ENCODE peak calls at places on chromosomes 11 and 22, in six cellular contexts. K is HCT116, M is A549, J is lung, R is H9, C is psoas muscle. P is an unnamed sample.

GRCh38 chr22:28594784-28595324 is 84.8 kb downstream of the TTC28 start:
- DNase-seq in K (peak), J (no peak), C (no peak), R (no peak), M (peak), P (no peak)

GRCh38 chr11:95434489-95435057 is 203.6 kb upstream of the SESN3 start:
- DNase-seq in K (no peak), M (no peak), J (no peak), C (no peak), R (no peak), P (no peak)

GRCh38 chr11:122697636-122698167 is 42.2 kb downstream of the UBASH3B start:
- DNase-seq in K (no peak), R (no peak), J (no peak), C (no peak), M (peak), P (no peak)

GRCh38 chr11:110472858-110473257 is 43.1 kb downstream of the FDX1 start:
- DNase-seq in M (no peak), R (no peak), J (no peak), C (no peak), K (no peak), P (no peak)

GRCh38 chr11:114181195-114181594 is 115.0 kb upstream of the NNMT start:
- DNase-seq in K (no peak), C (no peak), M (no peak), J (no peak), R (no peak), P (no peak)

GRCh38 chr11:119085523-119085878 is 820 bp downstream of the HMBS start:
- DNase-seq in J (no peak), C (no peak), M (no peak), R (no peak), K (no peak), P (no peak)

GRCh38 chr11:36569095-36569494 is 1.3 kb downstream of the RAG1 start:
- DNase-seq in K (no peak), R (no peak), M (no peak), C (no peak), J (no peak), P (no peak)

GRCh38 chr22:39097098-39098020 is at the start of gene APOBEC3H:
- DNase-seq in C (no peak), J (peak), K (peak), M (no peak), R (no peak), P (no peak)

GRCh38 chr11:2387266-2387982 is 10.3 kb downstream of the CD81 start:
- DNase-seq in K (no peak), R (no peak), C (no peak), M (no peak), J (no peak), P (no peak)

GRCh38 chr11:33857924-33858323 is 34.0 kb downstream of the LMO2 start:
- DNase-seq in M (peak), R (peak), J (peak), C (peak), K (peak), P (no peak)

GRCh38 chr11:61270354-61271070 is 24.6 kb downstream of the VWCE start:
- DNase-seq in J (no peak), M (no peak), R (no peak), K (no peak), C (no peak), P (no peak)

GRCh38 chr11:116071241-116071640 is 567.0 kb upstream of the CADM1 start:
- DNase-seq in R (no peak), M (no peak), K (no peak), C (no peak), J (no peak), P (no peak)

GRCh38 chr22:24683671-24684070 is 80.7 kb downstream of the GGT1 start:
- DNase-seq in M (no peak), K (no peak), C (no peak), R (no peak), J (no peak), P (no peak)

GRCh38 chr11:70135142-70136132 is 57.3 kb downstream of the ANO1 start:
- DNase-seq in J (no peak), R (no peak), C (no peak), K (no peak), M (no peak), P (no peak)

GRCh38 chr11:73140213-73141030 is 1.7 kb downstream of the FCHSD2 start:
- DNase-seq in R (peak), C (peak), M (peak), K (no peak), J (peak), P (no peak)

GRCh38 chr22:29328566-29329500 is 13.3 kb upstream of the RASL10A start:
- DNase-seq in R (no peak), K (no peak), C (peak), M (no peak), J (no peak), P (no peak)

GRCh38 chr11:75051043-75051442 is 45.6 kb downstream of the OR2AT4 start:
- DNase-seq in C (no peak), M (no peak), K (no peak), J (no peak), R (no peak), P (no peak)

GRCh38 chr22:17949926-17950473 is 74.4 kb downstream of the MICAL3 start:
- DNase-seq in R (no peak), K (no peak), J (no peak), M (no peak), C (no peak), P (no peak)

GRCh38 chr11:93784935-93785360 is 866 bp downstream of the MED17 start:
- DNase-seq in K (peak), M (no peak), J (no peak), R (no peak), C (no peak), P (no peak)

GRCh38 chr22:41917375-41917905 is 2.6 kb upstream of the SHISA8 start:
- DNase-seq in C (no peak), M (no peak), K (no peak), R (no peak), J (no peak), P (no peak)

GRCh38 chr11:46417711-46418110 is 26.1 kb upstream of the CHRM4 start:
- DNase-seq in C (no peak), M (no peak), K (no peak), R (no peak), J (no peak), P (no peak)

GRCh38 chr11:2770556-2771301 is 70.9 kb upstream of the KCNQ1OT1 start:
- DNase-seq in K (no peak), J (peak), M (no peak), C (no peak), R (peak), P (peak)

GRCh38 chr22:48897959-48898358 is 929.7 kb downstream of the BRD1 start:
- DNase-seq in M (no peak), C (no peak), R (peak), J (no peak), K (no peak), P (peak)

GRCh38 chr11:19200410-19201201 is 1.2 kb downstream of the CSRP3 start:
- DNase-seq in C (peak), J (no peak), R (no peak), M (no peak), K (no peak), P (no peak)

GRCh38 chr11:14055936-14056335 is 93.4 kb downstream of the SPON1 start:
- DNase-seq in J (no peak), K (no peak), R (no peak), M (no peak), C (no peak), P (no peak)

GRCh38 chr11:43649921-43650320 is 30.6 kb upstream of the HSD17B12 start:
- DNase-seq in C (no peak), R (no peak), M (no peak), J (no peak), K (no peak), P (no peak)

GRCh38 chr11:75155570-75156422 is 4.9 kb downstream of the SLCO2B1 start:
- DNase-seq in M (no peak), J (no peak), K (no peak), R (no peak), C (no peak), P (no peak)

GRCh38 chr11:22807391-22807790 is 22.2 kb downstream of the SVIP start:
- DNase-seq in K (no peak), C (no peak), M (no peak), J (no peak), R (no peak), P (no peak)

GRCh38 chr22:42446151-42446550 is 13.9 kb upstream of the NFAM1 start:
- DNase-seq in C (no peak), R (no peak), J (no peak), K (no peak), M (no peak), P (no peak)

GRCh38 chr11:45815747-45816146 is 10.8 kb downstream of the SLC35C1 start:
- DNase-seq in K (no peak), M (peak), C (no peak), R (peak), J (no peak), P (no peak)

GRCh38 chr22:43479311-43479710 is 67.5 kb downstream of the MPPED1 start:
- DNase-seq in M (no peak), J (no peak), K (no peak), C (no peak), R (no peak), P (no peak)

GRCh38 chr11:64745523-64746328 is 1.8 kb upstream of the RASGRP2 start:
- DNase-seq in M (peak), K (no peak), J (peak), C (peak), R (peak), P (peak)

GRCh38 chr11:92417326-92417725 is 192.7 kb downstream of the FAT3 start:
- DNase-seq in J (no peak), C (no peak), R (no peak), M (no peak), K (no peak), P (no peak)

GRCh38 chr11:36041988-36042606 is 98.2 kb downstream of the LDLRAD3 start:
- DNase-seq in C (no peak), K (no peak), R (no peak), J (no peak), M (no peak), P (no peak)

GRCh38 chr11:8011981-8012444 is 24.9 kb downstream of the EIF3F start:
- DNase-seq in M (no peak), R (no peak), C (no peak), K (no peak), J (no peak), P (no peak)

GRCh38 chr11:32311351-32312077 is 123.8 kb downstream of the WT1 start:
- DNase-seq in C (no peak), J (no peak), R (no peak), K (no peak), M (no peak), P (no peak)

GRCh38 chr11:61129608-61130523 is 27.6 kb downstream of the CD5 start:
- DNase-seq in M (peak), J (peak), K (peak), R (peak), C (peak), P (peak)

GRCh38 chr11:76669901-76670474 is 559 bp downstream of the LRRC32 start:
- DNase-seq in K (no peak), C (peak), R (no peak), J (no peak), M (no peak), P (no peak)

GRCh38 chr11:47083913-47084312 is 92.8 kb downstream of the ARFGAP2 start:
- DNase-seq in R (no peak), J (no peak), M (no peak), C (no peak), K (no peak), P (no peak)

GRCh38 chr22:25068701-25069100 is 116.2 kb downstream of the KIAA1671 start:
- DNase-seq in R (no peak), J (no peak), C (no peak), K (no peak), M (no peak), P (no peak)

DNA sequence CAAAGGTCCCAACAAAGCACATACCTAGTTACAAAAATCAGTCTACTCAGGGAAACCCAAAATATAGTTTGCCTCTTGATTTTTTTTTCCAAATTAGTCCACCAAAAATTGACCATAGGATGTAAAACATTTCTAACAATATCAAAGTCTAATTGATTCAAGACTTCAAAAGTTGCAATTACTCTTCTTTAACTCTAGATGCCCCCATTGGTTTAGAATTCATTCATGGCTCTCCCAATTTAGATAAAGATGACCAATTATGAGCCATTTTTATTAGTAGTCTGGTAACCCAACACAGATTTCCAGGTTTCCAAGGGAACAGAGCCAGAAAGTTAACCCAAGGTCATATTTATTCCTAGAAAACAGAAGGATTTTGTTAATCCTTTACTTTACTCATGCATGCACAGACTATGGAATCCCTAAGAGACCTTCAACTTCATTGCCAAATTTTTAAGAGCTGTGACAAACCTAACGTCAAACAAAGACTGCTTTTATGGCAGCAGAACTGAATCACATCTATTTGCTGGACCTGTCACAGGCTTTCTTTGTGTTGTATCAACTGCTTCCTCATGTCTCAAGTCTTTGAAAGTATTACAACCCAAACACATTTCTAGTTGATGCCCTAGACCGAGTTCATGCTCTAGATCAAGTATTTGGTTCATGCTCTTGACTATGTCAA is 55.3 kb downstream of the C22orf42 start:
- DNase-seq in M (no peak), C (no peak), R (no peak), J (no peak), K (peak), P (no peak)
- TF ChIP-seq CTCF in M (peak), C (peak), R (peak), J (peak), K (peak), P (no peak)

DNA sequence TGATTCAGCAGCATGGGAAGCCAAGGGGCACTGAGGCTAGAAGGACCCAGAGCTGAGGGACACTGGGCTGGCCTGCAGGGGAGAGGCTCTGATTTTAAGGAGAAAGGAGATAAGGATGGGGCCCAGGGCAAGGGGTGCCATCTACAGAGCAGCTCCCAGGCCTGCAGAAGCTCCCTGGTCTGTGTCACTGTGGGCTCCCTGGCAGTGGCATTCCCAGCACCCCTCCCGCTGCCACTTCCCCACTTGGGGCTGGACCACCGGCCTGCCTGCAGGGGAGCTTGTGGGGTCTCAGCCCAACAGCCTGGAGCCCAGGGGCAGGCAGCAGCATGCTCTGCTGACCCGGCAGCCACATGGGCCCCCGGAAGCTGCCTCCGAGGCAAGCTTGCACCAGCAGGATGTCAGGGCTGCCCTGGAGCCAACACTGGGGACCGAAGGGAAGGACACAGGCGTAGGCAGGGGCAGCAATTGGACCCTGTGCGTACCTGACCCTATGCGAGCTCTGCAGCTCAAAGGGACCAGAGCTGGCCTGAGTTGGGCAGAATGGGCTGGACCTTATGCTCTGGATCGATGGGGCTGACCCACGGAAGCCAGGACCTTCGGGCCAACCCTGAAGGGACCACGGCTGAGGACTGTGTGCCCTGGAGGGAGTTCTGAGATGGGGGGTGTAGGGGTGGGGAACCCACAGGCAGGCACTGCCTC is 35.4 kb upstream of the WNT7B start:
- DNase-seq in M (no peak), R (no peak), J (no peak), K (no peak), C (peak), P (peak)
- H3K27ac ChIP-seq in M (peak), R (no peak), J (no peak), K (peak), C (peak), P (peak)

GRCh38 chr11:27234043-27234668 is 128.9 kb downstream of the CCDC34 start:
- DNase-seq in J (no peak), R (no peak), K (no peak), M (peak), C (peak), P (no peak)
- TF ChIP-seq CTCF in J (no peak), R (no peak), K (no peak), M (no peak), C (peak), P (no peak)

GRCh38 chr22:37965940-37966664 is 12.6 kb downstream of the POLR2F start:
- DNase-seq in J (no peak), C (no peak), R (no peak), M (no peak), K (no peak), P (no peak)

GRCh38 chr22:37967147-37967546 is 13.6 kb downstream of the POLR2F start:
- DNase-seq in C (no peak), J (no peak), K (no peak), M (no peak), R (no peak), P (no peak)

GRCh38 chr22:37970864-37971263 is 13.5 kb downstream of the SOX10 start:
- DNase-seq in M (no peak), C (no peak), J (no peak), R (no peak), K (no peak), P (no peak)

GRCh38 chr22:37968452-37969251 is 15.2 kb downstream of the POLR2F start:
- DNase-seq in J (no peak), R (no peak), K (no peak), M (no peak), C (no peak), P (no peak)

DNA sequence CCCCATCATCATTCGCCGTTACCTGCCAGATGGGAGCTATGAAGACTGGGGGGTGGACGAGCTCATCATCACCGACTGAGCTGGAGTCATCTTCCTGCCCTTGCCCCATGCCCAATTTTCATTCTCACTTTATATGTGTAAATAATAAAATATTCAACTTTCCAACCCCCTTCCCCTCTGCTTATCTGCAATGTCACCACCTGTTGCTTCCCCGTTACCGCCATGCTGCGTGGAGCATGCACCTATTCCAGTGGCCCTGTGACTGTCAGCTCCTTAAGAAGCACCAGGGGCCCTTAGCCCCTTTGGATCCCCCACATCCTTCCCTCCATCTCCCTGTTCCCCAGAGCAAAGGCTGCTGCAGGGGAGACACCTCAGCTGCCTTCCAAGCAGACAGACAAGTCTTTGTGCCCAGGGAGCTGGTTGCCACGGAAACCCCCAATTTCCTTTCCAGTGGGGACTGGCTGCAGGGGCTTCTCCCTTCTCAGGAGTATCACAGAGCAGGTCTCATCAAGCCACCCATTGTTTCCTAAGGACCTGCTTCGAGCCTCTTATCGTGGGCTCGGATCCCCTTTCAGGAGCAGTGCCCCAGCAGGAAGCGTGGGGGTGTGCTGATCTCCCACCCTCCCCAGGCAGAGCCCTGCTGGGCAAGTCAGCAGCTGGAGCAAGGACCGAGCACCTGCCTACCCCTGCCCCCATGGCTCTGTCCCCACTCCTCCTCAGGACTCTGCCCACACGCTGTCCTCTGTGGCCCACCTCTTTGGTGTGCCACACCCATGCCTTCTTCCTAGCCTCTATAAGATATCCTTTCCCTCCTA is 14.3 kb downstream of the POLR2F start:
- DNase-seq in M (no peak), R (no peak), J (no peak), K (no peak), C (no peak), P (no peak)
- H3K27ac ChIP-seq in M (no peak), R (no peak), J (no peak), K (no peak), C (no peak), P (no peak)

GRCh38 chr11:120273432-120273831 is 33.5 kb downstream of the POU2F3 start:
- DNase-seq in K (no peak), R (no peak), M (no peak), C (no peak), J (no peak), P (no peak)

GRCh38 chr11:120272303-120272702 is 32.4 kb downstream of the POU2F3 start:
- DNase-seq in R (no peak), M (no peak), J (no peak), C (no peak), K (no peak), P (no peak)

GRCh38 chr11:120270386-120270785 is 30.4 kb downstream of the POU2F3 start:
- DNase-seq in K (no peak), J (no peak), C (no peak), R (no peak), M (no peak), P (no peak)

GRCh38 chr11:120268686-120269085 is 28.7 kb downstream of the POU2F3 start:
- DNase-seq in C (no peak), R (no peak), J (no peak), M (no peak), K (no peak), P (no peak)

GRCh38 chr11:120271672-120272071 is 31.7 kb downstream of the POU2F3 start:
- DNase-seq in R (no peak), M (no peak), K (no peak), J (no peak), C (no peak), P (no peak)
- TF ChIP-seq CTCF in R (no peak), M (no peak), K (no peak), J (no peak), C (no peak), P (no peak)

GRCh38 chr11:69048056-69048717 is 545 bp upstream of the TPCN2 start:
- DNase-seq in M (no peak), K (no peak), J (no peak), C (no peak), R (no peak), P (no peak)
- H3K27ac ChIP-seq in M (peak), K (no peak), J (no peak), C (peak), R (no peak), P (peak)

GRCh38 chr11:6636480-6636879 is 17.3 kb upstream of the TPP1 start:
- DNase-seq in J (no peak), K (no peak), R (no peak), C (no peak), M (no peak), P (no peak)
- TF ChIP-seq CTCF in J (no peak), K (no peak), R (no peak), C (no peak), M (no peak), P (no peak)

DNA sequence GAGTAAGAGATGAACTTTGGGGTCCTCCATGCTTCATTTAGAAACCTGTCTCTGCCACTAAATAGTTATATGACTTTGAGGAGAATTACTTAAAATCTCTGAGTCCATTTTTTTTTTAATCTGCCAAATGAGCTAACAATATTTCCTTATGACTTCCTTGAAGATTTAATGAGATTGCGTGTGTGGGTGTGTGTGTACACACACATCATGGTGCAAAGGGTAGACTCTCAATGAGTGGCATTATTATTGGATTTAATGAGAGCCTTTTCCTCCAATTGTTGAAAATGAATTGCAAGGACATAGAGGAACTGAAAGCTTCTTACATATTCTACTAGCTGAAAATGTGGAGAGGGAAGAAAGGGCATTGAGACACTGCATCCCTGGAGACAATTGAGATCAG is 573.5 kb upstream of the LUZP2 start:
- DNase-seq in J (no peak), R (no peak), K (no peak), C (no peak), M (no peak), P (no peak)
- H3K27ac ChIP-seq in J (no peak), R (no peak), K (no peak), C (no peak), M (no peak), P (no peak)